ENCODE peak calls at places on chromosome 5, in eight cellular contexts. P is CD8-positive, alpha-beta T cell; A is AG09309; W is fibroblast of lung; J is choroid plexus epithelial cell; S is heart right ventricle; X is fibroblast of the aortic adventitia; F is body of pancreas. R is an unnamed sample.

GRCh38 chr5:112923148-112923917 is 1.3 kb upstream of the REEP5 start:
- DNase-seq in J (no peak), A (no peak), W (no peak), F (peak), X (no peak), S (no peak), P (peak), R (no peak)

GRCh38 chr5:75612211-75612579 is 942 bp downstream of the ANKDD1B start:
- DNase-seq in P (no peak), J (no peak), A (no peak), X (no peak), W (no peak), F (no peak), S (no peak), R (no peak)

GRCh38 chr5:134873494-134873893 is 677 bp upstream of the TXNDC15 start:
- DNase-seq in X (no peak), F (no peak), W (no peak), P (peak), J (no peak), A (no peak), S (no peak), R (peak)

GRCh38 chr5:172541764-172542120 is 87.4 kb upstream of the SH3PXD2B start:
- DNase-seq in S (peak), J (no peak), P (no peak), X (no peak), F (no peak), W (no peak), A (no peak), R (no peak)

GRCh38 chr5:83430130-83431010 is 41.2 kb upstream of the VCAN start:
- DNase-seq in X (peak), J (peak), S (peak), A (peak), F (peak), W (peak), P (peak), R (peak)

GRCh38 chr5:149358294-149358651 is 427 bp downstream of the PCYOX1L start:
- DNase-seq in P (peak), J (peak), W (no peak), X (no peak), S (peak), F (peak), A (no peak), R (no peak)

GRCh38 chr5:35785601-35786085 is 71.0 kb upstream of the IL7R start:
- DNase-seq in P (peak), X (no peak), A (no peak), W (peak), S (no peak), F (no peak), J (peak), R (no peak)

GRCh38 chr5:61678966-61679365 is 346.9 kb downstream of the ZSWIM6 start:
- DNase-seq in S (no peak), A (no peak), P (no peak), W (no peak), J (no peak), X (no peak), F (no peak), R (no peak)

GRCh38 chr5:139446956-139447779 is 7.8 kb upstream of the DNAJC18 start:
- DNase-seq in W (peak), J (no peak), F (no peak), A (no peak), X (peak), S (no peak), P (no peak), R (peak)

GRCh38 chr5:119212666-119213065 is 141.8 kb downstream of the DMXL1 start:
- DNase-seq in J (no peak), W (no peak), A (no peak), X (no peak), F (no peak), P (no peak), S (no peak), R (no peak)

GRCh38 chr5:155082401-155082800 is 68.8 kb downstream of the KIF4B start:
- DNase-seq in F (no peak), X (peak), A (peak), S (no peak), P (no peak), J (peak), W (peak), R (peak)

DNA sequence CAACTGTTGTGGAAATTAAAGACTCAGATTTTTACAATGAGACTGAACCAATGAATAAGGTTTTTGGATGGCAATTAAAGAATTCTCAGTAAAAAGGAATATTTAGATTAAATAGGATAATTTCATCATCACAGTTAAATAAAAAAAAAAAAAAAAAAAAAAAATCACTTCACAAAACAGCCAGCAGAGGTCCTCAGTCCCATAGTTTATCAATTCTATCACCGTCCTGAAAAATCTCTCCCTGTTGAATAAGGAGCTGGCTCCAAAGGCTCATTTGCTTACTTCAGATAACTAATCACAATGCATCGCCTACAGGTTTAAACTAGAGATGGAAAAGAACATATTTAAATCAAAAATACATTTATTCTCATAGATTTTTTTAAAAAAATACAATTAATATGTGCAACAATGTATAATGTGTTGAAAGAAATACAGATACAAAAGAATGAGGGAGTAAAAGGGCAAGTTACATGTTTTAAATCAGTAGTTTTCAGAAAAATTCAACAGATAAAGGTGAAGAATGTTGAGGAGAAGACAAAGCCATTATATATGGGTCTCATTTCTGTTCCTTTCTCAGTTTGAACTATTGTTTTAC is 175.8 kb upstream of the CHD1 start:
- DNase-seq in P (no peak), X (peak), S (no peak), W (peak), A (no peak), F (no peak), J (peak), R (peak)
- TF ChIP-seq CTCF in P (peak), X (peak), S (peak), W (peak), A (peak), F (peak), J (peak), R (peak)

GRCh38 chr5:120779674-120780073 is 315.6 kb downstream of the PRR16 start:
- DNase-seq in W (peak), A (no peak), P (no peak), F (no peak), J (no peak), S (no peak), X (peak), R (peak)

DNA sequence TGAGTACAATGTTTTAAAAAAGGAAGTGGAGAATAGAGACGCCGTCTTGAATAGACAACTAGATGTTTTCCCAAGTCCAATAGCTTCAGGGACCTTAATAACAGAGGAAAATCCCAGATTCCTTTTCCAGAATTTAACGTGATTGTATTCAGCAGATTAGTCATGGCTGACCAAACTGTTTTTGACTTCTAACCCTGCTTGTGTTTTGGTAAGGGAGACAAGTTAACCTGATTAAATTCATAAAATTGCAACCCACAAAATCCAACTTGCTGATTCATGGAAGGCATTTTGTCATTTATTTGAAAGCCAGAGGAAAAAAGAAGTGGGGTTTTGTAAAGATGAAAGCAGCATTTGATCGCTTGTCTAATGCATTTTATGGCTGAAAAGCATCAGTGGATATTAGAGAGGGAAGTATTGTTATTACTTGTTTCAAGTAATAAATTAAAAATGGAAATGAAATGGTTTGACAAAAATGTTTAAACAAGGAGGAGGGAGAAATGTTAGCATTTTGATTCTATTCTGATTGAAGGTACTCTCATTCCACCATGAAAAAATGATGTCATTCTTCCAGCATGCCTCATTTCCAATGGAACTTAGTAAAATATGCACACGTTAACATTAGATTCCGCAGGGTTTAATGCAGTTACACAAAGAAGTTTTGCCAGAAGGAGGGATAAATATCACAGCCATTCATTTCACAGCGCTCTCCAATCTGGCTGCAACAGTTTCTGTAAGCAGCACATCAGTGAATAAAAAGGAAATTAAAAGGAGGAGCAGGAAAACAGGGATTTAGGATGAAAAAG is 314.6 kb downstream of the PRR16 start:
- DNase-seq in P (no peak), W (peak), J (peak), A (peak), S (no peak), X (peak), F (no peak), R (peak)
- H3K4me3 ChIP-seq in P (no peak), W (peak), J (no peak), A (peak), S (no peak), X (no peak), F (no peak), R (no peak)

DNA sequence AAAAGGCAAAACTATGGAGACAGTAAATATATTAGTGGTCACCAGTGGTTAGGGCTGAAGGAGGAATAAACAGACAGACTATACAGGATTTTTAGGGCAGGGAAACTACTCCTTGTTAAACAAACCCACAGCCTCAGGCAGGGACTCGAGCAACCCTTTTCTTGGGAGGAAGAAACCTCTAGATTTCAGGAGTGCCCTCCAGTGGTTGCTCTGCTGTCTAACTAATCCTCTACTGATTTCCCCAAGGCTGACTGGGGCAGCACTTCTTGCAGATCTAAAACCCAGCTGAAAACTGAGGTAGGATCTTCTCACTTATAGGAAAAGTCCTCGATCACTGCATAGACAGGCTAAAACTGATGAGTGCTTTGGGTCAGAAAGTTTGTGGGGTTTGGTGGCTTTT is 176.8 kb downstream of the ISOC1 start:
- DNase-seq in A (no peak), P (no peak), F (no peak), W (no peak), S (no peak), X (peak), J (peak), R (peak)
- TF ChIP-seq CTCF in A (no peak), P (no peak), F (no peak), W (peak), S (no peak), X (peak), J (peak), R (peak)

GRCh38 chr5:142432961-142433360 is 108.1 kb upstream of the SPRY4 start:
- DNase-seq in W (peak), A (no peak), X (no peak), F (peak), S (no peak), J (no peak), P (peak), R (no peak)
- H3K4me3 ChIP-seq in W (no peak), A (no peak), X (no peak), F (no peak), S (no peak), J (no peak), P (no peak), R (no peak)

DNA sequence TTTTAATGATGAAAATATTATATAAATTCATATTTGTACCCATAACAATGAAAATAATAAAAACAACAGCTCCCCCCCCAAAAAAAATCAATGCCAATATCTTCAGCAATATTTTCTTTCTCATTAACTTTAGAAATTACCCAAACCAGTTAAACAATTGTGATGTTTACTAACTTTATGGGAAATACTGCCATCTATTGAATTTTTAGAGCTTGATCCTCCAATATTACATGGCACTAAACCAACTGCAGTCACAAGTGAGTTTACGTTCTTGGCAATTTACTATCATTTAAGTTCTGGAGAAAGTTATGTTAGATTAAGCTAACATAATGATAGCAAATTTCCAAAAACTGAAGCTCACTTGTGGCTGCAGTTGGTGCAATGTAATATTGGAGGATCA is 379.6 kb downstream of the CDH18 start:
- DNase-seq in P (no peak), X (peak), W (peak), S (no peak), A (no peak), J (peak), F (no peak), R (peak)
- TF ChIP-seq CTCF in P (no peak), X (peak), W (peak), S (no peak), A (no peak), J (no peak), F (peak), R (no peak)

GRCh38 chr5:157564149-157564711 is 11.3 kb downstream of the ADAM19 start:
- DNase-seq in X (no peak), S (peak), F (peak), P (no peak), A (no peak), W (peak), J (no peak), R (no peak)

GRCh38 chr5:157562111-157562581 is 13.4 kb downstream of the ADAM19 start:
- DNase-seq in J (no peak), A (no peak), F (no peak), X (no peak), P (no peak), S (peak), W (peak), R (peak)

GRCh38 chr5:157560560-157560959 is 15.0 kb downstream of the ADAM19 start:
- DNase-seq in S (no peak), J (no peak), P (no peak), A (no peak), W (no peak), F (no peak), X (no peak), R (no peak)

GRCh38 chr5:157561105-157561504 is 14.5 kb downstream of the ADAM19 start:
- DNase-seq in W (peak), X (no peak), P (no peak), S (peak), J (no peak), A (no peak), F (no peak), R (no peak)

DNA sequence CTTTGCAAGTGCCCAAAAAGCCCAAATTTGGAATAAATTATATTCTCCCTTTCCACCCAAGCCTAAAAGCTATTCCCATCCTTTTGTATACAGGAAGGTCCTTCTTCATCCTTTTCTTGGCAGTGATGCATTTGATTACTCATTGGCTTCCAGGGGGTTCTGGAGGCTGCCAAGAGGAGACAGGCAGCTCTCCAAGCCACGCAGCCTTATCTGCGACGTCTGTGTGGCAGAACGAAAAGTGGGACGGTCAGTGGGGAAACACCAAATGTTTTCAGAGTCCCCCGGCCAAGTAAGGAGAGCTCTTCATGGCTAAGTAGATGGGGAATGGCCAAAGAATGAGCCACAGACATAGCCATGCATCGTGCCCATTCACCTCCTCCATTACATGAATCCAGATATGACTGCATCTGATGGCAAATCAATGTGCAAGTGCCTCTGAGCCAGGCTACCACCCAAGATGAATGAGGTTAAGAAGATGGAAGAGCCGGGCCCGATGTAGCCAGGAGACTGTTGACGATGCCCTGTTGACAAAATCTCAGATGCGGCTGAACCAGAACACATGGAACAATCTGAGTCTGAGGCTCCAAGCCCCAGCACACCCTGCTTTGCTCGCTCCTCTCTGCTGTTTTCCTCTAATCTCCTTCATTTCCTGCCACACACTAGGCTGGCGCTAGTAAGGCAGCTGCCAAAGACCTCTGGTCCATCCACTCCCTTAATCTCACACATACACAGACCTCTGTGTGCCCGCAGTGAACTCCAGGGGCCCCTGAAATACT is 12.0 kb downstream of the ADAM19 start:
- DNase-seq in W (peak), A (peak), P (no peak), J (peak), S (no peak), X (peak), F (peak), R (peak)
- H3K4me3 ChIP-seq in W (no peak), A (no peak), P (no peak), J (no peak), S (no peak), X (no peak), F (no peak), R (no peak)

GRCh38 chr5:141662028-141662427 is 10.8 kb upstream of the FCHSD1 start:
- DNase-seq in F (no peak), W (no peak), A (no peak), X (no peak), S (no peak), P (no peak), J (no peak), R (no peak)
- TF ChIP-seq CTCF in F (no peak), W (no peak), A (no peak), X (no peak), S (no peak), P (no peak), J (no peak), R (no peak)